ENCODE peak calls at places on chromosome 9, in nine cellular contexts. W is heart right ventricle, G is testis, E is psoas muscle, O is AG04450, D is GM23338, J is breast epithelium, A is cardiac muscle cell, V is tibial nerve. Q is an unnamed sample.
A peak's percentile ranks its signal among the peaks of the same experiment; 100 is the strongest.

GRCh38 chr9:136791466-136792276 is 527 bp downstream of the TMEM141 start:
- DNase-seq in V (peak; percentile 42), D (peak; percentile 88), G (peak; percentile 69), J (peak; percentile 82), A (peak; percentile 61), W (peak; percentile 60), O (no peak), E (peak; percentile 78), Q (no peak)

GRCh38 chr9:7186175-7186574 is 428.4 kb downstream of the KDM4C start:
- DNase-seq in W (no peak), D (peak; percentile 64), A (no peak), G (no peak), V (no peak), O (no peak), E (no peak), J (no peak), Q (no peak)

GRCh38 chr9:78306222-78307076 is 9.5 kb downstream of the PSAT1 start:
- DNase-seq in O (no peak), D (no peak), E (no peak), G (no peak), A (no peak), V (no peak), J (no peak), W (no peak), Q (no peak)

GRCh38 chr9:32384002-32384363 is 460 bp upstream of the ACO1 start:
- DNase-seq in J (no peak), V (no peak), E (no peak), G (no peak), D (no peak), O (no peak), W (no peak), A (no peak), Q (no peak)

GRCh38 chr9:92963831-92964606 is 16.7 kb downstream of the FGD3 start:
- DNase-seq in A (no peak), D (no peak), W (no peak), E (no peak), G (no peak), V (peak; percentile 25), O (no peak), J (no peak), Q (peak; percentile 24)

GRCh38 chr9:104302775-104303174 is 201.3 kb upstream of the OR13F1 start:
- DNase-seq in W (no peak), E (no peak), D (no peak), O (no peak), V (no peak), J (no peak), A (no peak), G (no peak), Q (no peak)

GRCh38 chr9:112166176-112167140 is 8.6 kb downstream of the SUSD1 start:
- DNase-seq in D (peak; percentile 52), V (peak; percentile 63), G (no peak), W (no peak), J (peak; percentile 45), E (peak; percentile 70), A (no peak), O (no peak), Q (no peak)

GRCh38 chr9:76297721-76298239 is 96.4 kb downstream of the RFK start:
- DNase-seq in A (peak; percentile 7), W (peak; percentile 25), V (peak; percentile 56), J (peak; percentile 34), G (peak; percentile 51), O (no peak), D (no peak), E (peak; percentile 59), Q (no peak)

GRCh38 chr9:33791117-33791516 is 4.2 kb upstream of the PRSS3 start:
- DNase-seq in E (no peak), O (no peak), G (no peak), W (no peak), J (no peak), V (no peak), D (no peak), A (no peak), Q (no peak)

GRCh38 chr9:70525553-70525952 is 111.1 kb upstream of the KLF9 start:
- DNase-seq in G (no peak), D (no peak), W (no peak), O (no peak), V (no peak), J (no peak), A (no peak), E (no peak), Q (no peak)

GRCh38 chr9:82031538-82032280 is 43.1 kb downstream of the SPATA31D1 start:
- DNase-seq in D (no peak), V (peak; percentile 50), E (peak; percentile 68), G (peak; percentile 27), O (peak; percentile 30), A (no peak), J (peak; percentile 55), W (peak; percentile 29), Q (no peak)

GRCh38 chr9:76585487-76586459 is 126.8 kb downstream of the GCNT1 start:
- DNase-seq in A (no peak), E (no peak), V (no peak), D (no peak), G (no peak), J (no peak), W (no peak), O (no peak), Q (no peak)

GRCh38 chr9:83920469-83920941 is 727 bp downstream of the KIF27 start:
- DNase-seq in W (no peak), G (peak; percentile 79), J (peak; percentile 55), O (no peak), E (no peak), D (peak; percentile 82), A (peak; percentile 75), V (no peak), Q (no peak)

GRCh38 chr9:126705767-126706697 is 92.3 kb downstream of the LMX1B start:
- DNase-seq in G (peak; percentile 77), V (peak; percentile 76), A (peak; percentile 41), W (peak; percentile 68), E (peak; percentile 84), D (peak; percentile 86), O (no peak), J (peak; percentile 36), Q (no peak)

GRCh38 chr9:96168882-96169281 is 133.1 kb downstream of the HSD17B3 start:
- DNase-seq in O (no peak), V (no peak), D (no peak), A (no peak), E (no peak), W (no peak), J (no peak), G (no peak), Q (no peak)

GRCh38 chr9:42852133-42852532 is 668.7 kb downstream of the SPATA31A6 start:
- DNase-seq in G (peak; percentile 64), E (peak; percentile 43), D (peak; percentile 71), A (peak; percentile 58), W (peak; percentile 53), J (no peak), V (peak; percentile 12), O (no peak), Q (no peak)

GRCh38 chr9:134653259-134654009 is 11.8 kb downstream of the COL5A1 start:
- DNase-seq in E (no peak), D (no peak), A (no peak), O (no peak), V (no peak), G (peak; percentile 60), J (no peak), W (no peak), Q (no peak)

GRCh38 chr9:83440641-83441040 is 97.6 kb downstream of the FRMD3 start:
- DNase-seq in V (no peak), A (no peak), O (no peak), J (no peak), G (no peak), E (no peak), W (no peak), D (no peak), Q (no peak)

GRCh38 chr9:72415948-72416347 is 50.9 kb upstream of the ZFAND5 start:
- DNase-seq in E (no peak), A (no peak), O (no peak), J (no peak), G (no peak), D (no peak), W (no peak), V (no peak), Q (no peak)

GRCh38 chr9:126781717-126782388 is 23.0 kb upstream of the ZBTB43 start:
- DNase-seq in W (peak; percentile 88), V (peak; percentile 83), G (peak; percentile 92), A (peak; percentile 93), O (peak; percentile 39), E (peak; percentile 91), J (peak; percentile 71), D (peak; percentile 95), Q (no peak)

GRCh38 chr9:128098936-128099931 is 28.3 kb downstream of the PTGES2 start:
- DNase-seq in G (no peak), E (peak; percentile 77), A (no peak), V (peak; percentile 30), O (no peak), D (no peak), J (no peak), W (no peak), Q (no peak)
- TF ChIP-seq CTCF in G (no peak), E (no peak), A (no peak), V (no peak), O (no peak), D (no peak), J (no peak), W (no peak), Q (no peak)

DNA sequence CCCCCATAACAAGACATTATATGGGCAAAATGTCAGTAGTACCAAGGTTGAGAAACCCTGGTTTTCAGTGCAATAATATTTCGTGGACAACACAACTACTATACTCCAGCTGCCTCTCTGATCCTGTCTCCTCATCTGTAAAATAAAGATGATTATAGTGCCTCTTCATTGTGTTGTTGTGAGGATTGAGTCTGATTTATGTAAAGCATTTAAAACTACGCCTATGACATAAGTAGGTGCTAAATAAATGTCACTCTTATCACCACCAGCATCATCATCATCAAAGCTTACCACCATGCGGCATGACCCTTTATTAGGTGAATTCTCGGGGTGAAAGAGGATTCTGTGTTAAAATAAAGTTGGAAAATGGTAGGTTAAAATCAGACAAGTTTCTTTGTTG is 67.8 kb upstream of the IFNE start:
- DNase-seq in W (no peak), D (no peak), A (no peak), O (no peak), J (no peak), E (no peak), V (no peak), G (no peak), Q (no peak)
- H3K4me3 ChIP-seq in W (no peak overlapping the region), D (no peak overlapping the region), A (no peak overlapping the region), O (peak overlapping the region; percentile 37), J (no peak overlapping the region), E (no peak overlapping the region), V (no peak overlapping the region), G (no peak overlapping the region), Q (no peak overlapping the region)

GRCh38 chr9:128482186-128482585 is 22.3 kb upstream of the GLE1 start:
- DNase-seq in D (no peak), V (no peak), E (no peak), J (no peak), A (no peak), G (no peak), W (no peak), O (no peak), Q (no peak)
- H3K27me3 ChIP-seq in D (no peaks in the 10 kb centered on the region), V (no peaks in the 10 kb centered on the region), E (no peaks in the 10 kb centered on the region), J (no peaks in the 10 kb centered on the region), A (no peaks in the 10 kb centered on the region), G (no peaks in the 10 kb centered on the region), W (no peaks in the 10 kb centered on the region), O (no peaks in the 10 kb centered on the region), Q (no peaks in the 10 kb centered on the region)

DNA sequence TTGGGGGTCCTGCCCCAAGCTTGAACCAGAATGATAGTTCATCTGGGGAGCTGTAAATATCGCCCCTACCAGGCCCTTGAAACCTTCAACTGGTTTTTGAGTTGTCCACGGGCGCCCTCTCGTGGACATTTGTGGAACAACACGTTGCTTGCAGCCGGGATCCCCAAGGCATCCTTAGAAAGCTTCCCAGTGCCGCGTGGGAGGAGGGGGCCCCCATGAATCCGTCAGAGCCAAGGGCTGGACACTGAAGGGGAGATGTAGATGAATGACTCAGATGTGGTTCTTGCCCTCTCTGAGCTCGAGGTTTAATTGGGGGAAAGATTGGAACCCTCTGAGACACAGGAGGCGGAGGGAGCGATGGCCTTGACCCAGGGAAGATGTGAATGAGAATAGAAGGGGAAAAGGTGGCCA is 31.8 kb upstream of the ORM1 start:
- DNase-seq in O (no peak), E (peak; percentile 84), J (peak; percentile 45), V (peak; percentile 84), W (peak; percentile 76), D (peak; percentile 86), A (peak; percentile 69), G (peak; percentile 88), Q (peak; percentile 11)
- TF ChIP-seq CTCF in O (peak; percentile 83), E (peak; percentile 95), J (peak; percentile 92), V (peak; percentile 93), W (peak; percentile 88), D (peak; percentile 97), A (peak; percentile 80), G (peak; percentile 93), Q (peak; percentile 92)

Q was measured in esophagus squamous epithelium.